ENCODE peak calls at places on chromosome 12, in eight cellular contexts. One of them, this sample, is unnamed.

GRCh38 chr12:3987571-3987970 is 114.4 kb upstream of the PARP11 start:
- DNase-seq in head of caudate nucleus: no peak
- DNase-seq in activated CD8-positive, alpha-beta memory T cell treated with anti-CD3 and anti-CD28 coated beads for 4 hours: no peak
- DNase-seq in activated CD4-positive, alpha-beta T cell treated with anti-CD3 and anti-CD28 coated beads, Interleukin-2, amount 50 U/mL, for 1 hour: no peak
- DNase-seq in stimulated activated CD4-positive, alpha-beta T cell treated with anti-CD3 and anti-CD28 coated beads, TNF-alpha, amount 100 ng/mL, for 1 hour: no peak
- DNase-seq in HFFc6: no peak
- DNase-seq in AG09319: no peak
- DNase-seq in skeletal muscle cell: no peak
- DNase-seq in this sample: no peak

GRCh38 chr12:103647267-103647666 is 60.2 kb downstream of the STAB2 start:
- DNase-seq in head of caudate nucleus: no peak
- DNase-seq in HFFc6: peak
- DNase-seq in AG09319: no peak
- DNase-seq in skeletal muscle cell: peak
- DNase-seq in activated CD8-positive, alpha-beta memory T cell treated with anti-CD3 and anti-CD28 coated beads for 4 hours: no peak
- DNase-seq in stimulated activated CD4-positive, alpha-beta T cell treated with anti-CD3 and anti-CD28 coated beads, TNF-alpha, amount 100 ng/mL, for 1 hour: no peak
- DNase-seq in activated CD4-positive, alpha-beta T cell treated with anti-CD3 and anti-CD28 coated beads, Interleukin-2, amount 50 U/mL, for 1 hour: no peak
- DNase-seq in this sample: peak

GRCh38 chr12:27807063-27807703 is 27.1 kb upstream of the MANSC4 start:
- DNase-seq in HFFc6: no peak
- DNase-seq in skeletal muscle cell: no peak
- DNase-seq in head of caudate nucleus: no peak
- DNase-seq in activated CD4-positive, alpha-beta T cell treated with anti-CD3 and anti-CD28 coated beads, Interleukin-2, amount 50 U/mL, for 1 hour: peak
- DNase-seq in stimulated activated CD4-positive, alpha-beta T cell treated with anti-CD3 and anti-CD28 coated beads, TNF-alpha, amount 100 ng/mL, for 1 hour: no peak
- DNase-seq in AG09319: no peak
- DNase-seq in activated CD8-positive, alpha-beta memory T cell treated with anti-CD3 and anti-CD28 coated beads for 4 hours: no peak
- DNase-seq in this sample: no peak

GRCh38 chr12:105337391-105337790 is 6.9 kb downstream of the C12orf75 start:
- DNase-seq in skeletal muscle cell: no peak
- DNase-seq in head of caudate nucleus: no peak
- DNase-seq in activated CD4-positive, alpha-beta T cell treated with anti-CD3 and anti-CD28 coated beads, Interleukin-2, amount 50 U/mL, for 1 hour: no peak
- DNase-seq in stimulated activated CD4-positive, alpha-beta T cell treated with anti-CD3 and anti-CD28 coated beads, TNF-alpha, amount 100 ng/mL, for 1 hour: no peak
- DNase-seq in activated CD8-positive, alpha-beta memory T cell treated with anti-CD3 and anti-CD28 coated beads for 4 hours: no peak
- DNase-seq in HFFc6: no peak
- DNase-seq in AG09319: no peak
- DNase-seq in this sample: no peak

GRCh38 chr12:6069452-6070093 is 54.9 kb downstream of the VWF start:
- DNase-seq in AG09319: peak
- DNase-seq in HFFc6: peak
- DNase-seq in head of caudate nucleus: no peak
- DNase-seq in activated CD4-positive, alpha-beta T cell treated with anti-CD3 and anti-CD28 coated beads, Interleukin-2, amount 50 U/mL, for 1 hour: no peak
- DNase-seq in stimulated activated CD4-positive, alpha-beta T cell treated with anti-CD3 and anti-CD28 coated beads, TNF-alpha, amount 100 ng/mL, for 1 hour: no peak
- DNase-seq in activated CD8-positive, alpha-beta memory T cell treated with anti-CD3 and anti-CD28 coated beads for 4 hours: no peak
- DNase-seq in skeletal muscle cell: peak
- DNase-seq in this sample: peak

GRCh38 chr12:43482311-43483085 is 69.5 kb downstream of the ADAMTS20 start:
- DNase-seq in skeletal muscle cell: no peak
- DNase-seq in head of caudate nucleus: peak
- DNase-seq in activated CD8-positive, alpha-beta memory T cell treated with anti-CD3 and anti-CD28 coated beads for 4 hours: no peak
- DNase-seq in activated CD4-positive, alpha-beta T cell treated with anti-CD3 and anti-CD28 coated beads, Interleukin-2, amount 50 U/mL, for 1 hour: no peak
- DNase-seq in HFFc6: no peak
- DNase-seq in AG09319: no peak
- DNase-seq in stimulated activated CD4-positive, alpha-beta T cell treated with anti-CD3 and anti-CD28 coated beads, TNF-alpha, amount 100 ng/mL, for 1 hour: no peak
- DNase-seq in this sample: no peak

GRCh38 chr12:6538420-6539275 is 4.3 kb downstream of the GAPDH start:
- DNase-seq in head of caudate nucleus: no peak
- DNase-seq in HFFc6: peak
- DNase-seq in activated CD8-positive, alpha-beta memory T cell treated with anti-CD3 and anti-CD28 coated beads for 4 hours: no peak
- DNase-seq in AG09319: no peak
- DNase-seq in stimulated activated CD4-positive, alpha-beta T cell treated with anti-CD3 and anti-CD28 coated beads, TNF-alpha, amount 100 ng/mL, for 1 hour: no peak
- DNase-seq in activated CD4-positive, alpha-beta T cell treated with anti-CD3 and anti-CD28 coated beads, Interleukin-2, amount 50 U/mL, for 1 hour: no peak
- DNase-seq in skeletal muscle cell: no peak
- DNase-seq in this sample: peak

GRCh38 chr12:68229956-68230355 is 4.3 kb upstream of the IL26 start:
- DNase-seq in activated CD4-positive, alpha-beta T cell treated with anti-CD3 and anti-CD28 coated beads, Interleukin-2, amount 50 U/mL, for 1 hour: no peak
- DNase-seq in skeletal muscle cell: no peak
- DNase-seq in stimulated activated CD4-positive, alpha-beta T cell treated with anti-CD3 and anti-CD28 coated beads, TNF-alpha, amount 100 ng/mL, for 1 hour: no peak
- DNase-seq in AG09319: no peak
- DNase-seq in head of caudate nucleus: no peak
- DNase-seq in activated CD8-positive, alpha-beta memory T cell treated with anti-CD3 and anti-CD28 coated beads for 4 hours: no peak
- DNase-seq in HFFc6: no peak
- DNase-seq in this sample: no peak

GRCh38 chr12:53757095-53757770 is 5.5 kb upstream of the CISTR start:
- DNase-seq in skeletal muscle cell: no peak
- DNase-seq in activated CD4-positive, alpha-beta T cell treated with anti-CD3 and anti-CD28 coated beads, Interleukin-2, amount 50 U/mL, for 1 hour: peak
- DNase-seq in stimulated activated CD4-positive, alpha-beta T cell treated with anti-CD3 and anti-CD28 coated beads, TNF-alpha, amount 100 ng/mL, for 1 hour: peak
- DNase-seq in activated CD8-positive, alpha-beta memory T cell treated with anti-CD3 and anti-CD28 coated beads for 4 hours: peak
- DNase-seq in head of caudate nucleus: peak
- DNase-seq in HFFc6: peak
- DNase-seq in AG09319: no peak
- DNase-seq in this sample: peak

GRCh38 chr12:66836623-66837310 is 157.9 kb upstream of the GRIP1 start:
- DNase-seq in skeletal muscle cell: no peak
- DNase-seq in head of caudate nucleus: no peak
- DNase-seq in activated CD4-positive, alpha-beta T cell treated with anti-CD3 and anti-CD28 coated beads, Interleukin-2, amount 50 U/mL, for 1 hour: no peak
- DNase-seq in stimulated activated CD4-positive, alpha-beta T cell treated with anti-CD3 and anti-CD28 coated beads, TNF-alpha, amount 100 ng/mL, for 1 hour: no peak
- DNase-seq in AG09319: no peak
- DNase-seq in activated CD8-positive, alpha-beta memory T cell treated with anti-CD3 and anti-CD28 coated beads for 4 hours: no peak
- DNase-seq in HFFc6: no peak
- DNase-seq in this sample: no peak

GRCh38 chr12:1117970-1118563 is 127.0 kb downstream of the ERC1 start:
- DNase-seq in activated CD4-positive, alpha-beta T cell treated with anti-CD3 and anti-CD28 coated beads, Interleukin-2, amount 50 U/mL, for 1 hour: peak
- DNase-seq in stimulated activated CD4-positive, alpha-beta T cell treated with anti-CD3 and anti-CD28 coated beads, TNF-alpha, amount 100 ng/mL, for 1 hour: peak
- DNase-seq in head of caudate nucleus: peak
- DNase-seq in activated CD8-positive, alpha-beta memory T cell treated with anti-CD3 and anti-CD28 coated beads for 4 hours: peak
- DNase-seq in AG09319: peak
- DNase-seq in HFFc6: peak
- DNase-seq in skeletal muscle cell: peak
- DNase-seq in this sample: peak

GRCh38 chr12:59030415-59030814 is 110.1 kb upstream of the LRIG3 start:
- DNase-seq in head of caudate nucleus: no peak
- DNase-seq in stimulated activated CD4-positive, alpha-beta T cell treated with anti-CD3 and anti-CD28 coated beads, TNF-alpha, amount 100 ng/mL, for 1 hour: no peak
- DNase-seq in activated CD4-positive, alpha-beta T cell treated with anti-CD3 and anti-CD28 coated beads, Interleukin-2, amount 50 U/mL, for 1 hour: no peak
- DNase-seq in AG09319: no peak
- DNase-seq in HFFc6: no peak
- DNase-seq in skeletal muscle cell: no peak
- DNase-seq in activated CD8-positive, alpha-beta memory T cell treated with anti-CD3 and anti-CD28 coated beads for 4 hours: no peak
- DNase-seq in this sample: no peak

GRCh38 chr12:57735198-57735855 is 3.2 kb downstream of the AGAP2 start:
- DNase-seq in activated CD8-positive, alpha-beta memory T cell treated with anti-CD3 and anti-CD28 coated beads for 4 hours: no peak
- DNase-seq in activated CD4-positive, alpha-beta T cell treated with anti-CD3 and anti-CD28 coated beads, Interleukin-2, amount 50 U/mL, for 1 hour: no peak
- DNase-seq in head of caudate nucleus: no peak
- DNase-seq in AG09319: no peak
- DNase-seq in stimulated activated CD4-positive, alpha-beta T cell treated with anti-CD3 and anti-CD28 coated beads, TNF-alpha, amount 100 ng/mL, for 1 hour: no peak
- DNase-seq in HFFc6: no peak
- DNase-seq in skeletal muscle cell: no peak
- DNase-seq in this sample: no peak

GRCh38 chr12:48903363-48903981 is 21.8 kb downstream of the FKBP11 start:
- DNase-seq in head of caudate nucleus: no peak
- DNase-seq in AG09319: no peak
- DNase-seq in skeletal muscle cell: no peak
- DNase-seq in HFFc6: no peak
- DNase-seq in activated CD8-positive, alpha-beta memory T cell treated with anti-CD3 and anti-CD28 coated beads for 4 hours: no peak
- DNase-seq in activated CD4-positive, alpha-beta T cell treated with anti-CD3 and anti-CD28 coated beads, Interleukin-2, amount 50 U/mL, for 1 hour: no peak
- DNase-seq in stimulated activated CD4-positive, alpha-beta T cell treated with anti-CD3 and anti-CD28 coated beads, TNF-alpha, amount 100 ng/mL, for 1 hour: no peak
- DNase-seq in this sample: no peak

GRCh38 chr12:30965613-30965985 is 39.1 kb downstream of the TSPAN11 start:
- DNase-seq in activated CD4-positive, alpha-beta T cell treated with anti-CD3 and anti-CD28 coated beads, Interleukin-2, amount 50 U/mL, for 1 hour: no peak
- DNase-seq in AG09319: no peak
- DNase-seq in stimulated activated CD4-positive, alpha-beta T cell treated with anti-CD3 and anti-CD28 coated beads, TNF-alpha, amount 100 ng/mL, for 1 hour: no peak
- DNase-seq in skeletal muscle cell: no peak
- DNase-seq in activated CD8-positive, alpha-beta memory T cell treated with anti-CD3 and anti-CD28 coated beads for 4 hours: no peak
- DNase-seq in head of caudate nucleus: no peak
- DNase-seq in HFFc6: no peak
- DNase-seq in this sample: no peak

GRCh38 chr12:42643881-42644579 is 54.5 kb upstream of the PRICKLE1 start:
- DNase-seq in HFFc6: no peak
- DNase-seq in skeletal muscle cell: no peak
- DNase-seq in activated CD4-positive, alpha-beta T cell treated with anti-CD3 and anti-CD28 coated beads, Interleukin-2, amount 50 U/mL, for 1 hour: no peak
- DNase-seq in AG09319: no peak
- DNase-seq in head of caudate nucleus: no peak
- DNase-seq in activated CD8-positive, alpha-beta memory T cell treated with anti-CD3 and anti-CD28 coated beads for 4 hours: no peak
- DNase-seq in stimulated activated CD4-positive, alpha-beta T cell treated with anti-CD3 and anti-CD28 coated beads, TNF-alpha, amount 100 ng/mL, for 1 hour: no peak
- DNase-seq in this sample: no peak

GRCh38 chr12:11576104-11576503 is 73.4 kb upstream of the ETV6 start:
- DNase-seq in skeletal muscle cell: peak
- DNase-seq in activated CD8-positive, alpha-beta memory T cell treated with anti-CD3 and anti-CD28 coated beads for 4 hours: no peak
- DNase-seq in activated CD4-positive, alpha-beta T cell treated with anti-CD3 and anti-CD28 coated beads, Interleukin-2, amount 50 U/mL, for 1 hour: no peak
- DNase-seq in head of caudate nucleus: no peak
- DNase-seq in AG09319: no peak
- DNase-seq in HFFc6: peak
- DNase-seq in stimulated activated CD4-positive, alpha-beta T cell treated with anti-CD3 and anti-CD28 coated beads, TNF-alpha, amount 100 ng/mL, for 1 hour: no peak
- DNase-seq in this sample: peak

GRCh38 chr12:98371419-98371818 is 144.0 kb upstream of the TMPO start:
- DNase-seq in AG09319: no peak
- DNase-seq in activated CD4-positive, alpha-beta T cell treated with anti-CD3 and anti-CD28 coated beads, Interleukin-2, amount 50 U/mL, for 1 hour: no peak
- DNase-seq in stimulated activated CD4-positive, alpha-beta T cell treated with anti-CD3 and anti-CD28 coated beads, TNF-alpha, amount 100 ng/mL, for 1 hour: no peak
- DNase-seq in head of caudate nucleus: no peak
- DNase-seq in activated CD8-positive, alpha-beta memory T cell treated with anti-CD3 and anti-CD28 coated beads for 4 hours: no peak
- DNase-seq in skeletal muscle cell: no peak
- DNase-seq in HFFc6: no peak
- DNase-seq in this sample: no peak

GRCh38 chr12:127294651-127295205 is 972.2 kb upstream of the TMEM132C start:
- DNase-seq in activated CD4-positive, alpha-beta T cell treated with anti-CD3 and anti-CD28 coated beads, Interleukin-2, amount 50 U/mL, for 1 hour: no peak
- DNase-seq in stimulated activated CD4-positive, alpha-beta T cell treated with anti-CD3 and anti-CD28 coated beads, TNF-alpha, amount 100 ng/mL, for 1 hour: no peak
- DNase-seq in activated CD8-positive, alpha-beta memory T cell treated with anti-CD3 and anti-CD28 coated beads for 4 hours: no peak
- DNase-seq in AG09319: no peak
- DNase-seq in skeletal muscle cell: peak
- DNase-seq in HFFc6: no peak
- DNase-seq in head of caudate nucleus: no peak
- DNase-seq in this sample: no peak

GRCh38 chr12:50488801-50489200 is 16.0 kb upstream of the DIP2B start:
- DNase-seq in stimulated activated CD4-positive, alpha-beta T cell treated with anti-CD3 and anti-CD28 coated beads, TNF-alpha, amount 100 ng/mL, for 1 hour: no peak
- DNase-seq in activated CD8-positive, alpha-beta memory T cell treated with anti-CD3 and anti-CD28 coated beads for 4 hours: no peak
- DNase-seq in skeletal muscle cell: no peak
- DNase-seq in activated CD4-positive, alpha-beta T cell treated with anti-CD3 and anti-CD28 coated beads, Interleukin-2, amount 50 U/mL, for 1 hour: no peak
- DNase-seq in HFFc6: no peak
- DNase-seq in head of caudate nucleus: no peak
- DNase-seq in AG09319: no peak
- DNase-seq in this sample: no peak

GRCh38 chr12:69332815-69333358 is 15.3 kb upstream of the LYZ start:
- DNase-seq in activated CD8-positive, alpha-beta memory T cell treated with anti-CD3 and anti-CD28 coated beads for 4 hours: no peak
- DNase-seq in activated CD4-positive, alpha-beta T cell treated with anti-CD3 and anti-CD28 coated beads, Interleukin-2, amount 50 U/mL, for 1 hour: no peak
- DNase-seq in HFFc6: no peak
- DNase-seq in stimulated activated CD4-positive, alpha-beta T cell treated with anti-CD3 and anti-CD28 coated beads, TNF-alpha, amount 100 ng/mL, for 1 hour: no peak
- DNase-seq in skeletal muscle cell: no peak
- DNase-seq in AG09319: no peak
- DNase-seq in head of caudate nucleus: no peak
- DNase-seq in this sample: no peak

GRCh38 chr12:85468356-85469157 is 188.5 kb downstream of the ALX1 start:
- DNase-seq in stimulated activated CD4-positive, alpha-beta T cell treated with anti-CD3 and anti-CD28 coated beads, TNF-alpha, amount 100 ng/mL, for 1 hour: no peak
- DNase-seq in head of caudate nucleus: peak
- DNase-seq in skeletal muscle cell: no peak
- DNase-seq in AG09319: peak
- DNase-seq in activated CD4-positive, alpha-beta T cell treated with anti-CD3 and anti-CD28 coated beads, Interleukin-2, amount 50 U/mL, for 1 hour: no peak
- DNase-seq in activated CD8-positive, alpha-beta memory T cell treated with anti-CD3 and anti-CD28 coated beads for 4 hours: no peak
- DNase-seq in HFFc6: peak
- DNase-seq in this sample: peak

GRCh38 chr12:22459872-22460490 is 84.4 kb downstream of the C2CD5 start:
- DNase-seq in activated CD8-positive, alpha-beta memory T cell treated with anti-CD3 and anti-CD28 coated beads for 4 hours: no peak
- DNase-seq in head of caudate nucleus: no peak
- DNase-seq in activated CD4-positive, alpha-beta T cell treated with anti-CD3 and anti-CD28 coated beads, Interleukin-2, amount 50 U/mL, for 1 hour: no peak
- DNase-seq in AG09319: no peak
- DNase-seq in HFFc6: peak
- DNase-seq in stimulated activated CD4-positive, alpha-beta T cell treated with anti-CD3 and anti-CD28 coated beads, TNF-alpha, amount 100 ng/mL, for 1 hour: no peak
- DNase-seq in skeletal muscle cell: no peak
- DNase-seq in this sample: peak

GRCh38 chr12:14893471-14894250 is 8.0 kb upstream of the MGP start:
- DNase-seq in head of caudate nucleus: no peak
- DNase-seq in activated CD8-positive, alpha-beta memory T cell treated with anti-CD3 and anti-CD28 coated beads for 4 hours: no peak
- DNase-seq in stimulated activated CD4-positive, alpha-beta T cell treated with anti-CD3 and anti-CD28 coated beads, TNF-alpha, amount 100 ng/mL, for 1 hour: no peak
- DNase-seq in activated CD4-positive, alpha-beta T cell treated with anti-CD3 and anti-CD28 coated beads, Interleukin-2, amount 50 U/mL, for 1 hour: no peak
- DNase-seq in skeletal muscle cell: no peak
- DNase-seq in HFFc6: no peak
- DNase-seq in AG09319: no peak
- DNase-seq in this sample: no peak

GRCh38 chr12:52872644-52873384 is 24.0 kb upstream of the KRT78 start:
- DNase-seq in HFFc6: no peak
- DNase-seq in skeletal muscle cell: no peak
- DNase-seq in head of caudate nucleus: no peak
- DNase-seq in stimulated activated CD4-positive, alpha-beta T cell treated with anti-CD3 and anti-CD28 coated beads, TNF-alpha, amount 100 ng/mL, for 1 hour: no peak
- DNase-seq in activated CD4-positive, alpha-beta T cell treated with anti-CD3 and anti-CD28 coated beads, Interleukin-2, amount 50 U/mL, for 1 hour: no peak
- DNase-seq in activated CD8-positive, alpha-beta memory T cell treated with anti-CD3 and anti-CD28 coated beads for 4 hours: no peak
- DNase-seq in AG09319: no peak
- DNase-seq in this sample: no peak